ENCODE peak calls at places on chromosome 22, in nine cellular contexts. H is left lung, P is BJ, G is IMR-90, C is GM20000, S is OCI-LY7, F is spleen, L is Panc1, Z is heart left ventricle. K is an unnamed sample.

GRCh38 chr22:49553518-49554295 is 274.0 kb downstream of the BRD1 start:
- DNase-seq in P (no peak), G (no peak), S (no peak), L (no peak), C (no peak), F (peak), H (no peak), Z (no peak), K (peak)

GRCh38 chr22:27866136-27867091 is 52.6 kb downstream of the PITPNB start:
- DNase-seq in Z (no peak), P (peak), C (no peak), L (no peak), F (no peak), S (no peak), H (no peak), G (peak), K (no peak)

GRCh38 chr22:49934891-49935557 is 16.6 kb downstream of the CRELD2 start:
- DNase-seq in Z (peak), F (peak), G (peak), C (peak), S (peak), H (peak), P (no peak), L (no peak), K (no peak)

GRCh38 chr22:25548866-25549464 is 15.5 kb upstream of the GRK3 start:
- DNase-seq in Z (no peak), H (no peak), L (no peak), P (no peak), F (no peak), S (no peak), G (no peak), C (no peak), K (no peak)

GRCh38 chr22:20441631-20442484 is 4.2 kb upstream of the SCARF2 start:
- DNase-seq in H (peak), F (peak), Z (no peak), S (no peak), C (no peak), P (no peak), G (no peak), L (no peak), K (no peak)

GRCh38 chr22:49664371-49664881 is 163.2 kb downstream of the BRD1 start:
- DNase-seq in H (peak), P (no peak), C (no peak), Z (peak), L (no peak), F (no peak), G (no peak), S (no peak), K (no peak)

GRCh38 chr22:24315367-24315781 is 44.7 kb downstream of the SPECC1L start:
- DNase-seq in Z (no peak), C (no peak), S (no peak), H (no peak), P (no peak), F (no peak), G (peak), L (no peak), K (no peak)

GRCh38 chr22:30490399-30490798 is 15.1 kb downstream of the SEC14L4 start:
- DNase-seq in P (no peak), C (no peak), F (no peak), Z (no peak), H (no peak), G (no peak), L (no peak), S (no peak), K (no peak)

GRCh38 chr22:49971232-49972162 is 10.9 kb downstream of the PIM3 start:
- DNase-seq in C (peak), H (peak), P (no peak), G (no peak), Z (peak), L (no peak), S (no peak), F (peak), K (no peak)

GRCh38 chr22:50136431-50137047 is 34.0 kb upstream of the PANX2 start:
- DNase-seq in S (no peak), C (no peak), P (no peak), H (no peak), G (no peak), Z (no peak), F (no peak), L (no peak), K (no peak)

GRCh38 chr22:40951795-40952602 is 821 bp downstream of the RBX1 start:
- DNase-seq in G (peak), S (no peak), P (no peak), F (no peak), Z (no peak), L (no peak), H (no peak), C (peak), K (no peak)

GRCh38 chr22:32407936-32408335 is 4.1 kb downstream of the RTCB start:
- DNase-seq in F (no peak), P (no peak), Z (no peak), G (no peak), C (no peak), H (no peak), S (no peak), L (no peak), K (no peak)

GRCh38 chr22:28594784-28595324 is 84.8 kb downstream of the TTC28 start:
- DNase-seq in C (peak), L (peak), Z (no peak), P (peak), S (peak), F (no peak), H (no peak), G (peak), K (no peak)

GRCh38 chr22:27113211-27114030 is 456.0 kb downstream of the MIAT start:
- DNase-seq in S (no peak), F (no peak), H (no peak), G (peak), P (peak), L (no peak), Z (peak), C (no peak), K (no peak)

GRCh38 chr22:32327066-32327465 is 30.6 kb upstream of the RFPL3 start:
- DNase-seq in F (no peak), P (no peak), H (no peak), Z (no peak), C (no peak), L (no peak), G (no peak), S (no peak), K (no peak)

GRCh38 chr22:33658775-33659174 is 261.5 kb downstream of the LARGE1 start:
- DNase-seq in L (no peak), C (no peak), F (no peak), G (peak), S (no peak), P (peak), H (no peak), Z (peak), K (no peak)

GRCh38 chr22:40400173-40400572 is 29.8 kb downstream of the SGSM3 start:
- DNase-seq in H (peak), G (no peak), P (no peak), Z (no peak), L (no peak), F (peak), S (peak), C (peak), K (no peak)

GRCh38 chr22:27984723-27985122 is 65.7 kb upstream of the PITPNB start:
- DNase-seq in L (no peak), Z (no peak), C (no peak), S (no peak), H (no peak), G (no peak), F (no peak), P (no peak), K (no peak)

GRCh38 chr22:26763633-26764295 is 106.4 kb downstream of the MIAT start:
- DNase-seq in L (no peak), S (no peak), F (no peak), Z (no peak), C (no peak), G (peak), P (no peak), H (no peak), K (no peak)

GRCh38 chr22:26124991-26125725 is 44.1 kb upstream of the SEZ6L start:
- DNase-seq in Z (no peak), G (no peak), S (no peak), L (no peak), F (no peak), H (no peak), C (no peak), P (no peak), K (no peak)

GRCh38 chr22:30308518-30309230 is 18.1 kb downstream of the TBC1D10A start:
- DNase-seq in C (peak), F (no peak), P (no peak), L (no peak), Z (no peak), G (peak), S (peak), H (no peak), K (no peak)

GRCh38 chr22:49052023-49052538 is 775.6 kb downstream of the BRD1 start:
- DNase-seq in P (no peak), Z (no peak), G (no peak), F (no peak), L (no peak), S (no peak), C (peak), H (no peak), K (no peak)

DNA sequence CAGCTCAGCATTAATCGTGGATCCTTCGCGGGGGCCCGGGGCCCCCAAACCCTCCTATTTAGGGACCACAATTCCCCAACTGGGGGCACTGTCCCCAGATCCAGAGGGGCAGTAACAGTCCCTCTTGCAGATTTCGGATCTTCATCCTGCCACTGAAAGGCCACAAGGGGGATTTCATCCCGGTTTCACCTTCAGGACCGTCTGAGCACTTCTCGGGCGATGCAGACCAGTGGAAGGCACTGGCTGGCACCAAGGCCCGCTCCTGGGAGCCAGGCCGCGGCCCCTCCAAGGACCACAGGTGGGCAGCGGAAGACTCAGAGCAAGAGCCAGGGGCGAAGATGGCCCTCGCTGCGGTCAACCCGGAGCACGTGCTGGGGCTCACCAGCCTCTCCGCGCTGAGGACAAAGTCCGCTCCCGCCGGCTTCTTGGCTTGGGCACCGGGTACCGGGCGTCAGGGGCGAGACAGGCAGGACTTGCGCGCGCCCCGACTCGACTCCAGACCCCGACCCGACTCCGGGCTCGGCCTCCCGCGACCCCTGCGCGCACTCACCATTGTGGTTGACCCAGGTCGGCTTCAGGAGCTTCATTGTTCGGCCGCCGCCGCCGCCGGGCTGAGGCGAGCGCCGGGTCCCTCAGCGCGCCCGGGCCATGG is 517 bp downstream of the HIRA start:
- DNase-seq in C (peak), G (peak), F (peak), L (no peak), S (peak), P (no peak), H (peak), Z (peak), K (peak)
- TF ChIP-seq CTCF in C (no peak), G (no peak), F (no peak), L (no peak), S (peak), P (peak), H (no peak), Z (no peak), K (peak)

GRCh38 chr22:44312766-44313165 is at the start of gene SHISAL1:
- DNase-seq in G (peak), S (no peak), F (no peak), C (no peak), P (no peak), Z (no peak), H (peak), L (no peak), K (no peak)

GRCh38 chr22:44311855-44312170 is 938 bp downstream of the SHISAL1 start:
- DNase-seq in H (peak), Z (no peak), L (no peak), P (peak), F (no peak), G (peak), C (no peak), S (no peak), K (no peak)

GRCh38 chr22:44309647-44310046 is 3.1 kb downstream of the SHISAL1 start:
- DNase-seq in C (no peak), S (no peak), Z (no peak), P (no peak), H (no peak), L (no peak), F (no peak), G (no peak), K (no peak)

GRCh38 chr22:44309137-44309536 is 3.6 kb downstream of the SHISAL1 start:
- DNase-seq in G (peak), L (peak), H (peak), S (no peak), C (no peak), Z (no peak), P (peak), F (no peak), K (no peak)

GRCh38 chr22:44311104-44311854 is 1.5 kb downstream of the SHISAL1 start:
- DNase-seq in S (no peak), H (peak), F (no peak), Z (no peak), L (no peak), G (no peak), P (no peak), C (no peak), K (no peak)
- TF ChIP-seq CTCF in S (peak), H (no peak), F (no peak), Z (no peak), L (no peak), G (peak), P (peak), C (no peak), K (no peak)

GRCh38 chr22:17368727-17369552 is at the start of gene CECR2:
- DNase-seq in P (no peak), Z (peak), L (no peak), H (peak), C (peak), S (peak), G (no peak), F (peak), K (peak)

GRCh38 chr22:17368144-17368726 is 1.0 kb upstream of the CECR2 start:
- DNase-seq in Z (peak), S (no peak), H (no peak), G (no peak), P (no peak), F (peak), L (no peak), C (no peak), K (no peak)

GRCh38 chr22:17369553-17370035 is 334 bp downstream of the CECR2 start:
- DNase-seq in H (peak), F (peak), G (no peak), P (no peak), C (peak), Z (peak), L (no peak), S (peak), K (peak)

GRCh38 chr22:17366329-17366728 is 2.9 kb upstream of the CECR2 start:
- DNase-seq in L (no peak), P (no peak), Z (no peak), C (no peak), S (no peak), G (no peak), H (no peak), F (no peak), K (no peak)

DNA sequence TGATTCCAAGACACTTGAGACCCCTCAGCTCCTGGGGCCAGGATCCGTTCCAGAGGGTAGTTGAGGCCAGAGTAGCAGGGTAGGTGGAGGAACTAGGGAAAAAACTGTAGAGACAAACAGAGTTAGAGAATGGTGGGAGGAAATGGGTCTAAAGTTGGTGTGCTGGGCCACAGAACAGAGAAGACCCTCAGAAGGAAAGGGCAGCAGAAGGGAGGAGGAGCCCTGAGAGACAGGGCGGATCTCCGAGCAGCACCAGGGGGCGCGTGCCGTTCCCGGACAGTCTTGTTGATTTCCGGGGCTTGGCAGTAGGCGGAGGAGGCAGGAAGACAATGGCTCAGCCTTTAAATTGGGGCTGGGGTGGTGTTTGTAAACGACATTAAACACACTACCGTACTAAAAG is 2.4 kb upstream of the CECR2 start:
- DNase-seq in G (no peak), H (no peak), L (no peak), P (no peak), S (peak), Z (peak), F (peak), C (peak), K (peak)
- TF ChIP-seq CTCF in G (no peak), H (no peak), L (no peak), P (no peak), S (peak), Z (peak), F (peak), C (no peak), K (peak)

GRCh38 chr22:47837703-47838102 is 1075.3 kb downstream of the TBC1D22A start:
- DNase-seq in L (no peak), C (no peak), S (peak), P (no peak), Z (no peak), F (no peak), H (no peak), G (no peak), K (no peak)
- TF ChIP-seq CTCF in L (peak), C (no peak), S (peak), P (no peak), Z (peak), F (no peak), H (no peak), G (peak), K (peak)

GRCh38 chr22:42758929-42759629 is 38.4 kb upstream of the A4GALT start:
- DNase-seq in L (no peak), H (no peak), F (no peak), G (peak), Z (no peak), S (no peak), P (no peak), C (no peak), K (no peak)
- TF ChIP-seq CTCF in L (no peak), H (no peak), F (no peak), G (no peak), Z (no peak), S (no peak), P (no peak), C (no peak), K (no peak)

DNA sequence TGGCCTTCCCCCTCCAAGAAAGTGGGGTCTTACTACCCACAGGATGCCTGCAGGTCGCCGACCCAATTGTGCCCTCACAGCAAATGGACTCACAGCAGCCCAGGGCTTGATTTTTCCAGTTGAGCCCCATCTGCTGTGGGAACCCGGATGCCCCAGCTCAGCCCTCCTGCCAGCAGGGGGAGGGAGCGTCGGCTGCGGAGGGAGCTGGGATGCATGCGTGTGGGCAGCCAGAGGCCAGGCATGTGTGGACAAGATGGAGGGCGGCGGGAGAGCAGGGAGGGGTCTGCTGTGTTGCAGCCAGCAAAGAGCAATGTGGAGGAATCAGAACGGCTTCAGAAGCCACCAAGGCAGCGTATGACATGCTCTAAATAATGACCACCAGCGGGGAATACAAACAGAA is 41.0 kb upstream of the EIF3D start:
- DNase-seq in Z (no peak), F (no peak), L (no peak), C (no peak), H (no peak), G (peak), S (no peak), P (no peak), K (no peak)
- TF ChIP-seq CTCF in Z (peak), F (no peak), L (peak), C (no peak), H (no peak), G (peak), S (no peak), P (peak), K (peak)

GRCh38 chr22:38570841-38571364 is 920 bp upstream of the DMC1 start:
- DNase-seq in S (peak), Z (peak), H (no peak), C (peak), G (peak), L (no peak), P (no peak), F (peak), K (peak)
- TF ChIP-seq CTCF in S (peak), Z (no peak), H (no peak), C (no peak), G (no peak), L (peak), P (peak), F (no peak), K (no peak)

GRCh38 chr22:22462813-22463567 is 45.6 kb downstream of the ZNF280B start:
- DNase-seq in G (no peak), S (peak), H (no peak), L (no peak), F (no peak), Z (no peak), C (no peak), P (no peak), K (no peak)
- TF ChIP-seq CTCF in G (peak), S (peak), H (no peak), L (peak), F (no peak), Z (no peak), C (no peak), P (peak), K (peak)

K was measured in progenitor cell of endocrine pancreas.